ENCODE peak calls at places on chromosomes 11 and 22, in seven cellular contexts. One of them, this sample, is unnamed.

GRCh38 chr22:32677876-32678275 is 123.6 kb upstream of the TIMP3 start:
- DNase-seq in H1: no peak
- DNase-seq in suprapubic skin: no peak
- DNase-seq in esophagus muscularis mucosa: no peak
- DNase-seq in HepG2: no peak
- DNase-seq in stomach: no peak
- DNase-seq in HCT116: no peak
- DNase-seq in this sample: no peak

GRCh38 chr22:17706451-17706900 is 67.8 kb downstream of the BID start:
- DNase-seq in H1: no peak
- DNase-seq in HepG2: peak
- DNase-seq in HCT116: peak
- DNase-seq in suprapubic skin: no peak
- DNase-seq in esophagus muscularis mucosa: no peak
- DNase-seq in stomach: peak
- DNase-seq in this sample: peak

GRCh38 chr11:48134221-48134922 is 82.2 kb upstream of the OR4B1 start:
- DNase-seq in stomach: no peak
- DNase-seq in esophagus muscularis mucosa: no peak
- DNase-seq in suprapubic skin: no peak
- DNase-seq in H1: no peak
- DNase-seq in HepG2: no peak
- DNase-seq in HCT116: no peak
- DNase-seq in this sample: no peak

GRCh38 chr22:30420401-30421178 is 5.0 kb upstream of the MTFP1 start:
- DNase-seq in stomach: no peak
- DNase-seq in suprapubic skin: no peak
- DNase-seq in HepG2: no peak
- DNase-seq in H1: no peak
- DNase-seq in HCT116: no peak
- DNase-seq in esophagus muscularis mucosa: no peak
- DNase-seq in this sample: no peak

GRCh38 chr11:9738126-9738525 is 74.2 kb downstream of the SWAP70 start:
- DNase-seq in HepG2: no peak
- DNase-seq in HCT116: no peak
- DNase-seq in suprapubic skin: no peak
- DNase-seq in esophagus muscularis mucosa: no peak
- DNase-seq in H1: no peak
- DNase-seq in stomach: no peak
- DNase-seq in this sample: no peak

GRCh38 chr22:42283288-42284229 is 13.1 kb upstream of the TCF20 start:
- DNase-seq in esophagus muscularis mucosa: no peak
- DNase-seq in H1: peak
- DNase-seq in stomach: no peak
- DNase-seq in HepG2: no peak
- DNase-seq in HCT116: no peak
- DNase-seq in suprapubic skin: no peak
- DNase-seq in this sample: no peak

GRCh38 chr22:17077255-17077654 is 7.5 kb upstream of the IL17RA start:
- DNase-seq in stomach: no peak
- DNase-seq in H1: no peak
- DNase-seq in HepG2: no peak
- DNase-seq in suprapubic skin: no peak
- DNase-seq in esophagus muscularis mucosa: no peak
- DNase-seq in HCT116: no peak
- DNase-seq in this sample: no peak

GRCh38 chr11:112795142-112795815 is 165.9 kb upstream of the NCAM1 start:
- DNase-seq in H1: peak
- DNase-seq in esophagus muscularis mucosa: no peak
- DNase-seq in stomach: peak
- DNase-seq in HCT116: peak
- DNase-seq in suprapubic skin: no peak
- DNase-seq in HepG2: peak
- DNase-seq in this sample: no peak

GRCh38 chr11:108221401-108221800 is 1.0 kb downstream of the NPAT start:
- DNase-seq in suprapubic skin: no peak
- DNase-seq in H1: no peak
- DNase-seq in esophagus muscularis mucosa: no peak
- DNase-seq in HCT116: no peak
- DNase-seq in HepG2: no peak
- DNase-seq in stomach: no peak
- DNase-seq in this sample: no peak

GRCh38 chr11:124405611-124406010 is 6.8 kb upstream of the OR8B3 start:
- DNase-seq in esophagus muscularis mucosa: peak
- DNase-seq in stomach: no peak
- DNase-seq in HCT116: no peak
- DNase-seq in HepG2: no peak
- DNase-seq in suprapubic skin: no peak
- DNase-seq in H1: no peak
- DNase-seq in this sample: no peak

GRCh38 chr22:23696326-23696851 is 5.6 kb downstream of the RGL4 start:
- DNase-seq in esophagus muscularis mucosa: no peak
- DNase-seq in stomach: peak
- DNase-seq in HepG2: no peak
- DNase-seq in suprapubic skin: no peak
- DNase-seq in H1: no peak
- DNase-seq in HCT116: no peak
- DNase-seq in this sample: peak

GRCh38 chr22:37229012-37229804 is 14.9 kb downstream of the RAC2 start:
- DNase-seq in H1: no peak
- DNase-seq in esophagus muscularis mucosa: no peak
- DNase-seq in stomach: no peak
- DNase-seq in HCT116: peak
- DNase-seq in HepG2: no peak
- DNase-seq in suprapubic skin: no peak
- DNase-seq in this sample: no peak

GRCh38 chr11:7060828-7061227 is 28.0 kb upstream of the RBMXL2 start:
- DNase-seq in H1: no peak
- DNase-seq in suprapubic skin: no peak
- DNase-seq in HCT116: no peak
- DNase-seq in HepG2: no peak
- DNase-seq in stomach: no peak
- DNase-seq in esophagus muscularis mucosa: no peak
- DNase-seq in this sample: no peak

GRCh38 chr11:63841554-63841953 is 2.6 kb downstream of the MARK2 start:
- DNase-seq in esophagus muscularis mucosa: no peak
- DNase-seq in HCT116: no peak
- DNase-seq in suprapubic skin: no peak
- DNase-seq in H1: peak
- DNase-seq in stomach: no peak
- DNase-seq in HepG2: no peak
- DNase-seq in this sample: no peak

GRCh38 chr22:17930455-17931313 is 93.7 kb downstream of the MICAL3 start:
- DNase-seq in stomach: peak
- DNase-seq in esophagus muscularis mucosa: no peak
- DNase-seq in suprapubic skin: no peak
- DNase-seq in H1: no peak
- DNase-seq in HCT116: no peak
- DNase-seq in HepG2: peak
- DNase-seq in this sample: no peak

GRCh38 chr11:134527382-134528243 is 115.6 kb upstream of the B3GAT1 start:
- DNase-seq in stomach: peak
- DNase-seq in esophagus muscularis mucosa: no peak
- DNase-seq in H1: peak
- DNase-seq in suprapubic skin: peak
- DNase-seq in HCT116: no peak
- DNase-seq in HepG2: no peak
- DNase-seq in this sample: no peak

GRCh38 chr11:11169715-11170351 is 183.2 kb downstream of the CSNK2A3 start:
- DNase-seq in stomach: no peak
- DNase-seq in HepG2: no peak
- DNase-seq in esophagus muscularis mucosa: no peak
- DNase-seq in HCT116: no peak
- DNase-seq in suprapubic skin: no peak
- DNase-seq in H1: no peak
- DNase-seq in this sample: no peak

GRCh38 chr11:114258696-114259095 is 37.5 kb upstream of the NNMT start:
- DNase-seq in suprapubic skin: no peak
- DNase-seq in stomach: no peak
- DNase-seq in esophagus muscularis mucosa: no peak
- DNase-seq in HepG2: no peak
- DNase-seq in H1: no peak
- DNase-seq in HCT116: no peak
- DNase-seq in this sample: no peak

GRCh38 chr11:47186937-47187681 is 875 bp upstream of the PACSIN3 start:
- DNase-seq in HCT116: no peak
- DNase-seq in suprapubic skin: no peak
- DNase-seq in H1: peak
- DNase-seq in esophagus muscularis mucosa: no peak
- DNase-seq in HepG2: peak
- DNase-seq in stomach: peak
- DNase-seq in this sample: peak

GRCh38 chr22:37999640-38000272 is 15.4 kb upstream of the SOX10 start:
- DNase-seq in suprapubic skin: no peak
- DNase-seq in esophagus muscularis mucosa: no peak
- DNase-seq in H1: no peak
- DNase-seq in stomach: no peak
- DNase-seq in HepG2: no peak
- DNase-seq in HCT116: peak
- DNase-seq in this sample: no peak

GRCh38 chr11:92838655-92839334 is 130.7 kb upstream of the MTNR1B start:
- DNase-seq in HepG2: no peak
- DNase-seq in stomach: no peak
- DNase-seq in suprapubic skin: no peak
- DNase-seq in HCT116: no peak
- DNase-seq in esophagus muscularis mucosa: no peak
- DNase-seq in H1: peak
- DNase-seq in this sample: no peak

GRCh38 chr22:11253000-11253511 is 4274.9 kb upstream of the OR11H1 start:
- DNase-seq in suprapubic skin: peak
- DNase-seq in HepG2: no peak
- DNase-seq in H1: no peak
- DNase-seq in stomach: no peak
- DNase-seq in esophagus muscularis mucosa: no peak
- DNase-seq in HCT116: no peak
- DNase-seq in this sample: no peak

GRCh38 chr22:44701824-44702478 is at the start of gene PRR5:
- DNase-seq in HCT116: peak
- DNase-seq in stomach: peak
- DNase-seq in H1: peak
- DNase-seq in esophagus muscularis mucosa: no peak
- DNase-seq in HepG2: peak
- DNase-seq in suprapubic skin: peak
- DNase-seq in this sample: peak

GRCh38 chr11:67410984-67411784 is 4.3 kb upstream of the CARNS1 start:
- DNase-seq in suprapubic skin: no peak
- DNase-seq in HCT116: no peak
- DNase-seq in esophagus muscularis mucosa: no peak
- DNase-seq in HepG2: no peak
- DNase-seq in stomach: no peak
- DNase-seq in H1: no peak
- DNase-seq in this sample: no peak

GRCh38 chr11:67412495-67413179 is 2.8 kb upstream of the CARNS1 start:
- DNase-seq in HCT116: no peak
- DNase-seq in HepG2: no peak
- DNase-seq in suprapubic skin: no peak
- DNase-seq in esophagus muscularis mucosa: no peak
- DNase-seq in H1: no peak
- DNase-seq in stomach: no peak
- DNase-seq in this sample: no peak

GRCh38 chr11:67411785-67412152 is 3.7 kb upstream of the CARNS1 start:
- DNase-seq in stomach: no peak
- DNase-seq in suprapubic skin: no peak
- DNase-seq in H1: no peak
- DNase-seq in esophagus muscularis mucosa: no peak
- DNase-seq in HepG2: no peak
- DNase-seq in HCT116: no peak
- DNase-seq in this sample: no peak

GRCh38 chr11:67415501-67416304 is at the start of gene CARNS1:
- DNase-seq in HCT116: no peak
- DNase-seq in suprapubic skin: no peak
- DNase-seq in esophagus muscularis mucosa: no peak
- DNase-seq in HepG2: no peak
- DNase-seq in stomach: no peak
- DNase-seq in H1: no peak
- DNase-seq in this sample: no peak

GRCh38 chr11:67413266-67413797 is 2.1 kb upstream of the CARNS1 start:
- DNase-seq in HCT116: no peak
- DNase-seq in H1: no peak
- DNase-seq in stomach: no peak
- DNase-seq in HepG2: no peak
- DNase-seq in suprapubic skin: no peak
- DNase-seq in esophagus muscularis mucosa: no peak
- DNase-seq in this sample: no peak
- TF ChIP-seq POLR2AphosphoS5 in HCT116: no peak
- TF ChIP-seq POLR2AphosphoS5 in H1: no peak
- TF ChIP-seq POLR2AphosphoS5 in stomach: no peak
- TF ChIP-seq POLR2AphosphoS5 in HepG2: no peak
- TF ChIP-seq POLR2AphosphoS5 in suprapubic skin: no peak
- TF ChIP-seq POLR2AphosphoS5 in esophagus muscularis mucosa: no peak
- TF ChIP-seq POLR2AphosphoS5 in this sample: no peak

GRCh38 chr11:115504279-115505158 is at the start of gene CADM1:
- DNase-seq in stomach: peak
- DNase-seq in esophagus muscularis mucosa: no peak
- DNase-seq in suprapubic skin: peak
- DNase-seq in H1: peak
- DNase-seq in HepG2: peak
- DNase-seq in HCT116: no peak
- DNase-seq in this sample: peak
- TF ChIP-seq POLR2A in stomach: no peak
- TF ChIP-seq POLR2A in esophagus muscularis mucosa: peak
- TF ChIP-seq POLR2A in suprapubic skin: no peak
- TF ChIP-seq POLR2A in H1: peak
- TF ChIP-seq POLR2A in HepG2: peak
- TF ChIP-seq POLR2A in HCT116: no peak
- TF ChIP-seq POLR2A in this sample: peak

DNA sequence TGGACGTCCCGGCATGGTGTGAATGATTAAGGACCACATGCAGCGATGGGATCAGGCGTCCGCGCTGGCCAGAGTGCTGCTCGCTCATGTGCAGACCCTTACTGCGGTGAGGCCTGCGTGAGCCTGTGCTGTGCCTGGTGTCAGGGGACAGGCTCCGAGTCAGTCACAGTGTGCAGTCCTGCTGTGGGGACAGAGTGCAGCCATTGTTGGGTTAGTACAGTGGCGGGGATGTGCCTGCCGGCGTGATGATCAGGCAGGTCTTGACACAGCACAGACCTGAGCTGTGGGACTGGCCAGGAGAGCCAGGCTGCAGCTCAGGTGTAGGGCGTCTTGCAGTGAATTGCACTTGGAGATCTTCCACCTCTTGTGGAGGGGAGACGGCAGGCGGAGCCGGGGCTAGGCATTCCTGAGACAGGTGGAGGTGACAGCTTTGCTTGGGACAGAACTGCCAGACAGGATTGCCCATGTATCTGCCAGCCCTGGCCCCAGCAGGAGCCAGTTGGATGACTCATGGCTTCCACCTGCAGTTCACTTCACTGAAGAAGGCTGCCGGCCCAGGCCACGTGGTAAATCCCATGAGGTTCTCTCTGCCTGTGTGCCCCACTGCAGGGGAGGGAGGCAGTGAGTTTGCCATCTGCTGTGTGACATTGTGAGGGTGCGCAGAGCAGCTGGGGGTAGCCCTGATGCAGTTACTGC is 17.3 kb downstream of the TRMU start:
- DNase-seq in HCT116: no peak
- DNase-seq in H1: no peak
- DNase-seq in stomach: peak
- DNase-seq in esophagus muscularis mucosa: no peak
- DNase-seq in suprapubic skin: no peak
- DNase-seq in HepG2: no peak
- DNase-seq in this sample: no peak
- TF ChIP-seq POLR2AphosphoS5 in HCT116: no peak
- TF ChIP-seq POLR2AphosphoS5 in H1: no peak
- TF ChIP-seq POLR2AphosphoS5 in stomach: no peak
- TF ChIP-seq POLR2AphosphoS5 in esophagus muscularis mucosa: no peak
- TF ChIP-seq POLR2AphosphoS5 in suprapubic skin: no peak
- TF ChIP-seq POLR2AphosphoS5 in HepG2: no peak
- TF ChIP-seq POLR2AphosphoS5 in this sample: no peak

GRCh38 chr22:39809772-39810557 is 83.6 kb downstream of the ENTHD1 start:
- DNase-seq in stomach: no peak
- DNase-seq in HCT116: no peak
- DNase-seq in esophagus muscularis mucosa: no peak
- DNase-seq in HepG2: no peak
- DNase-seq in suprapubic skin: no peak
- DNase-seq in H1: no peak
- DNase-seq in this sample: no peak
- TF ChIP-seq POLR2A in stomach: no peak
- TF ChIP-seq POLR2A in HCT116: no peak
- TF ChIP-seq POLR2A in esophagus muscularis mucosa: no peak
- TF ChIP-seq POLR2A in HepG2: no peak
- TF ChIP-seq POLR2A in suprapubic skin: no peak
- TF ChIP-seq POLR2A in H1: no peak
- TF ChIP-seq POLR2A in this sample: no peak

This sample was measured in GM12891.